ENCODE peak calls at places on chromosomes 12 and 14, in ten cellular contexts. One of them, this sample, is unnamed.

GRCh38 chr14:31170411-31170810 is 37.2 kb downstream of the HECTD1 start:
- DNase-seq in activated CD8-positive, alpha-beta memory T cell treated with anti-CD3 and anti-CD28 coated beads for 48 hours: no peak
- DNase-seq in BJ: no peak
- DNase-seq in Daoy: no peak
- DNase-seq in mesendoderm: no peak
- DNase-seq in WERI-Rb-1: no peak
- DNase-seq in hypothalamus: no peak
- DNase-seq in transverse colon: no peak
- DNase-seq in activated T-helper 9 cell treated with anti-CD3 and anti-CD28 coated beads, Interleukin-2, amount 50 U/mL, for 16 hours: no peak
- DNase-seq in T-helper 9 cell: no peak
- DNase-seq in this sample: no peak

GRCh38 chr12:120855823-120856589 is 48.2 kb downstream of the SPPL3 start:
- DNase-seq in transverse colon: no peak
- DNase-seq in hypothalamus: no peak
- DNase-seq in Daoy: no peak
- DNase-seq in T-helper 9 cell: no peak
- DNase-seq in mesendoderm: no peak
- DNase-seq in activated CD8-positive, alpha-beta memory T cell treated with anti-CD3 and anti-CD28 coated beads for 48 hours: no peak
- DNase-seq in activated T-helper 9 cell treated with anti-CD3 and anti-CD28 coated beads, Interleukin-2, amount 50 U/mL, for 16 hours: no peak
- DNase-seq in BJ: no peak
- DNase-seq in WERI-Rb-1: no peak
- DNase-seq in this sample: no peak

GRCh38 chr14:105492966-105493871 is 2.2 kb downstream of the TEDC1 start:
- DNase-seq in Daoy: no peak
- DNase-seq in transverse colon: no peak
- DNase-seq in T-helper 9 cell: no peak
- DNase-seq in activated T-helper 9 cell treated with anti-CD3 and anti-CD28 coated beads, Interleukin-2, amount 50 U/mL, for 16 hours: no peak
- DNase-seq in WERI-Rb-1: no peak
- DNase-seq in hypothalamus: no peak
- DNase-seq in activated CD8-positive, alpha-beta memory T cell treated with anti-CD3 and anti-CD28 coated beads for 48 hours: no peak
- DNase-seq in BJ: no peak
- DNase-seq in mesendoderm: no peak
- DNase-seq in this sample: no peak

GRCh38 chr14:81343166-81343565 is 57.0 kb downstream of the STON2 start:
- DNase-seq in hypothalamus: no peak
- DNase-seq in mesendoderm: no peak
- DNase-seq in activated CD8-positive, alpha-beta memory T cell treated with anti-CD3 and anti-CD28 coated beads for 48 hours: no peak
- DNase-seq in activated T-helper 9 cell treated with anti-CD3 and anti-CD28 coated beads, Interleukin-2, amount 50 U/mL, for 16 hours: no peak
- DNase-seq in T-helper 9 cell: no peak
- DNase-seq in WERI-Rb-1: no peak
- DNase-seq in BJ: no peak
- DNase-seq in Daoy: no peak
- DNase-seq in transverse colon: no peak
- DNase-seq in this sample: no peak

GRCh38 chr14:93456356-93456755 is 25.6 kb downstream of the UNC79 start:
- DNase-seq in hypothalamus: no peak
- DNase-seq in T-helper 9 cell: no peak
- DNase-seq in activated T-helper 9 cell treated with anti-CD3 and anti-CD28 coated beads, Interleukin-2, amount 50 U/mL, for 16 hours: no peak
- DNase-seq in mesendoderm: peak
- DNase-seq in transverse colon: no peak
- DNase-seq in WERI-Rb-1: no peak
- DNase-seq in Daoy: no peak
- DNase-seq in activated CD8-positive, alpha-beta memory T cell treated with anti-CD3 and anti-CD28 coated beads for 48 hours: no peak
- DNase-seq in BJ: no peak
- DNase-seq in this sample: no peak

GRCh38 chr12:23217716-23218115 is 592.7 kb downstream of the ETNK1 start:
- DNase-seq in BJ: no peak
- DNase-seq in activated T-helper 9 cell treated with anti-CD3 and anti-CD28 coated beads, Interleukin-2, amount 50 U/mL, for 16 hours: no peak
- DNase-seq in WERI-Rb-1: no peak
- DNase-seq in hypothalamus: no peak
- DNase-seq in Daoy: no peak
- DNase-seq in activated CD8-positive, alpha-beta memory T cell treated with anti-CD3 and anti-CD28 coated beads for 48 hours: no peak
- DNase-seq in transverse colon: no peak
- DNase-seq in mesendoderm: peak
- DNase-seq in T-helper 9 cell: no peak
- DNase-seq in this sample: no peak

GRCh38 chr12:25433581-25434325 is 119.3 kb downstream of the LMNTD1 start:
- DNase-seq in mesendoderm: peak
- DNase-seq in Daoy: peak
- DNase-seq in T-helper 9 cell: no peak
- DNase-seq in BJ: peak
- DNase-seq in transverse colon: no peak
- DNase-seq in activated CD8-positive, alpha-beta memory T cell treated with anti-CD3 and anti-CD28 coated beads for 48 hours: no peak
- DNase-seq in hypothalamus: no peak
- DNase-seq in activated T-helper 9 cell treated with anti-CD3 and anti-CD28 coated beads, Interleukin-2, amount 50 U/mL, for 16 hours: no peak
- DNase-seq in WERI-Rb-1: no peak
- DNase-seq in this sample: no peak

GRCh38 chr14:21308132-21308478 is 28.2 kb downstream of the RPGRIP1 start:
- DNase-seq in T-helper 9 cell: no peak
- DNase-seq in WERI-Rb-1: no peak
- DNase-seq in activated CD8-positive, alpha-beta memory T cell treated with anti-CD3 and anti-CD28 coated beads for 48 hours: no peak
- DNase-seq in BJ: no peak
- DNase-seq in transverse colon: no peak
- DNase-seq in activated T-helper 9 cell treated with anti-CD3 and anti-CD28 coated beads, Interleukin-2, amount 50 U/mL, for 16 hours: no peak
- DNase-seq in Daoy: no peak
- DNase-seq in hypothalamus: no peak
- DNase-seq in mesendoderm: no peak
- DNase-seq in this sample: no peak

GRCh38 chr14:50403433-50403832 is 6.8 kb upstream of the CDKL1 start:
- DNase-seq in hypothalamus: no peak
- DNase-seq in transverse colon: no peak
- DNase-seq in Daoy: no peak
- DNase-seq in mesendoderm: no peak
- DNase-seq in activated CD8-positive, alpha-beta memory T cell treated with anti-CD3 and anti-CD28 coated beads for 48 hours: no peak
- DNase-seq in WERI-Rb-1: no peak
- DNase-seq in T-helper 9 cell: no peak
- DNase-seq in activated T-helper 9 cell treated with anti-CD3 and anti-CD28 coated beads, Interleukin-2, amount 50 U/mL, for 16 hours: no peak
- DNase-seq in BJ: no peak
- DNase-seq in this sample: no peak

GRCh38 chr12:53755451-53756290 is 3.9 kb upstream of the CISTR start:
- DNase-seq in Daoy: no peak
- DNase-seq in transverse colon: no peak
- DNase-seq in activated T-helper 9 cell treated with anti-CD3 and anti-CD28 coated beads, Interleukin-2, amount 50 U/mL, for 16 hours: no peak
- DNase-seq in WERI-Rb-1: peak
- DNase-seq in BJ: no peak
- DNase-seq in mesendoderm: peak
- DNase-seq in activated CD8-positive, alpha-beta memory T cell treated with anti-CD3 and anti-CD28 coated beads for 48 hours: no peak
- DNase-seq in T-helper 9 cell: no peak
- DNase-seq in hypothalamus: no peak
- DNase-seq in this sample: no peak

GRCh38 chr12:109421355-109422087 is 55.6 kb downstream of the KCTD10 start:
- DNase-seq in hypothalamus: no peak
- DNase-seq in Daoy: peak
- DNase-seq in T-helper 9 cell: no peak
- DNase-seq in activated CD8-positive, alpha-beta memory T cell treated with anti-CD3 and anti-CD28 coated beads for 48 hours: no peak
- DNase-seq in WERI-Rb-1: no peak
- DNase-seq in mesendoderm: no peak
- DNase-seq in activated T-helper 9 cell treated with anti-CD3 and anti-CD28 coated beads, Interleukin-2, amount 50 U/mL, for 16 hours: no peak
- DNase-seq in transverse colon: no peak
- DNase-seq in BJ: no peak
- DNase-seq in this sample: no peak

GRCh38 chr12:127770123-127770522 is 496.8 kb upstream of the TMEM132C start:
- DNase-seq in Daoy: peak
- DNase-seq in transverse colon: no peak
- DNase-seq in activated CD8-positive, alpha-beta memory T cell treated with anti-CD3 and anti-CD28 coated beads for 48 hours: no peak
- DNase-seq in T-helper 9 cell: no peak
- DNase-seq in mesendoderm: no peak
- DNase-seq in BJ: no peak
- DNase-seq in hypothalamus: no peak
- DNase-seq in activated T-helper 9 cell treated with anti-CD3 and anti-CD28 coated beads, Interleukin-2, amount 50 U/mL, for 16 hours: no peak
- DNase-seq in WERI-Rb-1: no peak
- DNase-seq in this sample: no peak

GRCh38 chr12:125340791-125341190 is 275.6 kb downstream of the AACS start:
- DNase-seq in WERI-Rb-1: no peak
- DNase-seq in BJ: peak
- DNase-seq in activated T-helper 9 cell treated with anti-CD3 and anti-CD28 coated beads, Interleukin-2, amount 50 U/mL, for 16 hours: no peak
- DNase-seq in activated CD8-positive, alpha-beta memory T cell treated with anti-CD3 and anti-CD28 coated beads for 48 hours: no peak
- DNase-seq in hypothalamus: no peak
- DNase-seq in T-helper 9 cell: no peak
- DNase-seq in transverse colon: peak
- DNase-seq in mesendoderm: peak
- DNase-seq in Daoy: peak
- DNase-seq in this sample: no peak

GRCh38 chr14:88417594-88417993 is 32.1 kb downstream of the SPATA7 start:
- DNase-seq in mesendoderm: no peak
- DNase-seq in hypothalamus: no peak
- DNase-seq in activated CD8-positive, alpha-beta memory T cell treated with anti-CD3 and anti-CD28 coated beads for 48 hours: no peak
- DNase-seq in activated T-helper 9 cell treated with anti-CD3 and anti-CD28 coated beads, Interleukin-2, amount 50 U/mL, for 16 hours: no peak
- DNase-seq in WERI-Rb-1: no peak
- DNase-seq in transverse colon: no peak
- DNase-seq in Daoy: no peak
- DNase-seq in T-helper 9 cell: no peak
- DNase-seq in BJ: no peak
- DNase-seq in this sample: no peak

GRCh38 chr12:96811083-96811482 is 96.0 kb upstream of the NEDD1 start:
- DNase-seq in activated CD8-positive, alpha-beta memory T cell treated with anti-CD3 and anti-CD28 coated beads for 48 hours: no peak
- DNase-seq in WERI-Rb-1: no peak
- DNase-seq in hypothalamus: no peak
- DNase-seq in T-helper 9 cell: no peak
- DNase-seq in BJ: peak
- DNase-seq in activated T-helper 9 cell treated with anti-CD3 and anti-CD28 coated beads, Interleukin-2, amount 50 U/mL, for 16 hours: no peak
- DNase-seq in transverse colon: no peak
- DNase-seq in mesendoderm: peak
- DNase-seq in Daoy: peak
- DNase-seq in this sample: peak

GRCh38 chr14:35403397-35404245 is 928 bp downstream of the NFKBIA start:
- DNase-seq in WERI-Rb-1: peak
- DNase-seq in mesendoderm: peak
- DNase-seq in transverse colon: peak
- DNase-seq in activated T-helper 9 cell treated with anti-CD3 and anti-CD28 coated beads, Interleukin-2, amount 50 U/mL, for 16 hours: peak
- DNase-seq in Daoy: peak
- DNase-seq in activated CD8-positive, alpha-beta memory T cell treated with anti-CD3 and anti-CD28 coated beads for 48 hours: peak
- DNase-seq in BJ: peak
- DNase-seq in T-helper 9 cell: peak
- DNase-seq in hypothalamus: peak
- DNase-seq in this sample: peak

GRCh38 chr14:77092676-77093075 is 5.4 kb upstream of the CIPC start:
- DNase-seq in Daoy: no peak
- DNase-seq in activated CD8-positive, alpha-beta memory T cell treated with anti-CD3 and anti-CD28 coated beads for 48 hours: no peak
- DNase-seq in transverse colon: no peak
- DNase-seq in activated T-helper 9 cell treated with anti-CD3 and anti-CD28 coated beads, Interleukin-2, amount 50 U/mL, for 16 hours: no peak
- DNase-seq in mesendoderm: no peak
- DNase-seq in hypothalamus: no peak
- DNase-seq in T-helper 9 cell: no peak
- DNase-seq in WERI-Rb-1: no peak
- DNase-seq in BJ: no peak
- DNase-seq in this sample: no peak

GRCh38 chr12:120466560-120467315 is 2.8 kb downstream of the SRSF9 start:
- DNase-seq in WERI-Rb-1: peak
- DNase-seq in T-helper 9 cell: peak
- DNase-seq in activated T-helper 9 cell treated with anti-CD3 and anti-CD28 coated beads, Interleukin-2, amount 50 U/mL, for 16 hours: peak
- DNase-seq in mesendoderm: peak
- DNase-seq in activated CD8-positive, alpha-beta memory T cell treated with anti-CD3 and anti-CD28 coated beads for 48 hours: no peak
- DNase-seq in hypothalamus: no peak
- DNase-seq in BJ: no peak
- DNase-seq in Daoy: peak
- DNase-seq in transverse colon: peak
- DNase-seq in this sample: no peak

GRCh38 chr12:94592080-94592479 is 58.3 kb downstream of the TMCC3 start:
- DNase-seq in hypothalamus: no peak
- DNase-seq in Daoy: no peak
- DNase-seq in mesendoderm: no peak
- DNase-seq in activated CD8-positive, alpha-beta memory T cell treated with anti-CD3 and anti-CD28 coated beads for 48 hours: no peak
- DNase-seq in transverse colon: no peak
- DNase-seq in WERI-Rb-1: no peak
- DNase-seq in T-helper 9 cell: no peak
- DNase-seq in BJ: no peak
- DNase-seq in activated T-helper 9 cell treated with anti-CD3 and anti-CD28 coated beads, Interleukin-2, amount 50 U/mL, for 16 hours: no peak
- DNase-seq in this sample: no peak